ENCODE peak calls at places on chromosomes 11 and 22, in seven cellular contexts. D, M, Z, Y, H, X and O are unnamed samples.

GRCh38 chr11:96707273-96707672 is 317.5 kb downstream of the JRKL start:
- DNase-seq in H (no peak), Z (no peak), M (no peak), D (no peak), X (no peak), Y (no peak), O (no peak)

GRCh38 chr22:41216984-41217383 is 11.9 kb downstream of the L3MBTL2 start:
- DNase-seq in X (no peak), M (no peak), H (no peak), Y (no peak), Z (no peak), D (no peak), O (no peak)

GRCh38 chr11:86011175-86011574 is 57.7 kb downstream of the PICALM start:
- DNase-seq in Z (no peak), X (no peak), Y (no peak), H (no peak), M (no peak), D (no peak), O (no peak)

GRCh38 chr11:119108151-119108856 is 1.2 kb downstream of the C2CD2L start:
- DNase-seq in D (no peak), Y (no peak), Z (no peak), M (no peak), X (peak; percentile 72), H (peak; percentile 85), O (no peak)

GRCh38 chr11:45927332-45927683 is 4.9 kb downstream of the LARGE2 start:
- DNase-seq in Y (no peak), H (peak; percentile 78), X (no peak), D (peak; percentile 10), Z (no peak), M (no peak), O (peak; percentile 71)

GRCh38 chr22:25403752-25404471 is 160.6 kb upstream of the GRK3 start:
- DNase-seq in M (no peak), Y (no peak), X (no peak), H (no peak), Z (peak; percentile 29), D (no peak), O (no peak)

GRCh38 chr11:124896071-124896750 is 1.5 kb downstream of the ROBO4 start:
- DNase-seq in M (no peak), D (no peak), Y (no peak), X (no peak), H (no peak), Z (no peak), O (no peak)

GRCh38 chr11:2366271-2366670 is 10.8 kb upstream of the CD81 start:
- DNase-seq in H (no peak), Z (no peak), M (no peak), Y (peak; percentile 45), D (no peak), X (no peak), O (no peak)

GRCh38 chr11:128694618-128695481 is 978 bp downstream of the FLI1 start:
- DNase-seq in Y (peak; percentile 64), Z (no peak), D (no peak), H (peak; percentile 95), M (no peak), X (peak; percentile 34), O (no peak)

GRCh38 chr11:72328366-72329224 is 84.6 kb upstream of the PHOX2A start:
- DNase-seq in D (no peak), Z (peak; percentile 5), M (no peak), X (no peak), Y (no peak), H (no peak), O (no peak)

GRCh38 chr11:120931057-120931779 is 92.7 kb upstream of the TBCEL start:
- DNase-seq in Z (peak; percentile 6), D (no peak), H (no peak), X (peak; percentile 21), M (no peak), Y (no peak), O (no peak)

GRCh38 chr22:41876675-41877074 is 38.2 kb downstream of the SHISA8 start:
- DNase-seq in H (no peak), M (no peak), X (no peak), D (no peak), Y (no peak), Z (no peak), O (no peak)

GRCh38 chr22:46525681-46526483 is 11.5 kb downstream of the CELSR1 start:
- DNase-seq in H (no peak), D (no peak), Z (no peak), M (no peak), X (no peak), Y (no peak), O (no peak)

GRCh38 chr11:76768091-76769047 is 14.8 kb upstream of the TSKU start:
- DNase-seq in Z (no peak), D (peak; percentile 59), Y (peak; percentile 77), M (no peak), H (peak; percentile 86), X (peak; percentile 72), O (no peak)

GRCh38 chr11:4839851-4840549 is 9.0 kb downstream of the OR51S1 start:
- DNase-seq in D (no peak), M (no peak), Z (no peak), H (no peak), Y (no peak), X (no peak), O (no peak)

GRCh38 chr11:113148652-113149051 is 165.7 kb upstream of the TTC12 start:
- DNase-seq in M (no peak), D (no peak), Y (no peak), H (no peak), Z (no peak), X (no peak), O (no peak)

GRCh38 chr22:33906954-33907353 is 13.3 kb downstream of the LARGE1 start:
- DNase-seq in X (no peak), M (no peak), H (no peak), Z (no peak), Y (no peak), D (no peak), O (no peak)

GRCh38 chr11:69662806-69663205 is 12.3 kb downstream of the LTO1 start:
- DNase-seq in H (peak; percentile 58), Y (peak; percentile 14), X (no peak), D (no peak), M (no peak), Z (no peak), O (no peak)

GRCh38 chr11:69664103-69664775 is 10.9 kb downstream of the LTO1 start:
- DNase-seq in H (peak; percentile 68), X (no peak), Y (peak; percentile 28), M (no peak), D (no peak), Z (no peak), O (no peak)

GRCh38 chr11:69661413-69661715 is 13.8 kb downstream of the LTO1 start:
- DNase-seq in Y (peak; percentile 15), D (no peak), H (no peak), Z (no peak), M (no peak), X (no peak), O (no peak)

GRCh38 chr11:69663326-69663725 is 11.8 kb downstream of the LTO1 start:
- DNase-seq in Y (peak; percentile 21), X (no peak), Z (no peak), M (no peak), H (peak; percentile 38), D (no peak), O (no peak)

DNA sequence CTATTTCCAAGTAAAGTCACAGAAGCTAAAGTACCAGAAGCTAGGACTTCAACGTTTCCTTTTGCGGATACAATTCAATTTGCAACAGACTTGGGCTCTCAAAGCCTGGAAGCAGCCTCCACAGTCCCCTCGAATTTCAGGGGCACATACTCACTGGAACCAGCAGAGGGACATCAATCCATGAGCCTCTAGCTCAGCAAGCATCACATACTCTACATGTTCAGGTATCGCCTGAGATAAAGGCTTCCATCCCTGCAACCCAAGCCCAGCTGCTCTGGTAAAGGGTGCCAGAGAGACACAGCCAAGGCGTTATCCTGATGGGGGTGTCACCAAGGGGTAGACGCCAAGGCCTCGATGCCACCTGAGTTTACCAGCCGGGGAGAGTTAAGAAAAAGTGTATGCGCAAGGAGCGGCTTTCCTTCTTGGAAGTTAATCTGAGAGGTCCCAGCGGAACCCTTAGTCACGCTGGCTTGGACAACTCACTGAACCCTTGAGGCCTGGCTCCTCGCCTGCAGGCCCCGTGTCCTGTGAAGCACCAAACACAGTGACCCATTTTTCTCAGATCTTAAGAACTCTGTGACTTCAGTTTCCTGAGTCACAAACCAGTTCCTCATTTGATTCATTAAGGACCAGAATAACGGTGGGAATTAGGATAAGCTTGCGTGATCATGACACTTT is 13.0 kb downstream of the LTO1 start:
- DNase-seq in M (no peak), D (no peak), Y (peak; percentile 66), Z (no peak), H (peak; percentile 35), X (no peak), O (no peak)
- TF ChIP-seq CTCF in M (no peak), D (no peak), Y (no peak), Z (no peak), H (no peak), X (no peak), O (no peak)

DNA sequence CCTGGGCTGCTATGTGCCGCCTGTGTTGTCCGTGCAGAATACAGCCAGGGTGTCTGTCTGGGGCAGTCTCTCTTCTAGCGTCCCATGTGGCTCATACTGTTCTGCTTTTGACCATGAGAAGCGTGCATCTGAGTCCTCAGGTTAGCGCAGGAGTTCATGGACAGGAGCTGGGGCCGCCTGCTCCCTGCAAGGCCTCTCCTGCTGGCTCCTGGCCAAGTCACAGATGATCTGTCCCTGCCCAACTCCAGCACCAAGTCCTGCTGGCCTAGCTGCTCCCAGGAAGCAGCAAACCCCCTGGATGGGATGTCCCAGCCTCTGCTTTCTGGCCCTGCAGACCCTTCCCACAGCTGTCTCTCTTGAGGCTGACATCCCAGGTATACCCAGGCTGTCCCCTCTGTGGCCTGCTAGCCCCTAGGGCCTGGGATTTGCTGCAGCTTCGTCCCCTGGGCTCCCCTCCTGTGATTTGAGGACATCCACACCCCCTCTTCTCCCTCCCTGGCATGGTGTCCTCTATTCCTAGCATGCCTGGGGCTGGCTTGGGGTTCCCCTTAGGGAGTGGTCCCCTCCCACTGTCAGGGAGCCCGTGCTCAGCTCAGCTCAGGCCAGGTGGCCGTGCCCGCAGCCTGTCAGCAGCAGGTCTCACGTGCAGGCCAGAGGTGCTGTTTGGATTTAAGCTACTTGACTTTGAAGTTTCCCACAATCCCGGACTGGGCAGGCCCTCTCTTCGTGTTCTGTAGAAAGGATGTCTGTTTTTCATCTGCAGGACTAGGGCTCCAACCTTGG is 17.8 kb downstream of the PRR5 start:
- DNase-seq in Z (no peak), Y (no peak), H (no peak), D (peak; percentile 40), X (no peak), M (no peak), O (no peak)
- H3K27ac ChIP-seq in Z (no peak overlapping the region), Y (no peak overlapping the region), H (peak overlapping the region; percentile 80), D (no peak overlapping the region), X (no peak overlapping the region), M (no peak overlapping the region), O (no peak overlapping the region)

GRCh38 chr11:59144579-59145345 is 2.1 kb downstream of the FAM111A start:
- DNase-seq in M (peak; percentile 33), D (peak; percentile 70), Z (peak; percentile 89), Y (peak; percentile 85), H (peak; percentile 92), X (peak; percentile 95), O (peak; percentile 86)
- TF ChIP-seq CTCF in M (no peak), D (no peak), Z (no peak), Y (no peak), H (no peak), X (peak; percentile 49), O (no peak)

DNA sequence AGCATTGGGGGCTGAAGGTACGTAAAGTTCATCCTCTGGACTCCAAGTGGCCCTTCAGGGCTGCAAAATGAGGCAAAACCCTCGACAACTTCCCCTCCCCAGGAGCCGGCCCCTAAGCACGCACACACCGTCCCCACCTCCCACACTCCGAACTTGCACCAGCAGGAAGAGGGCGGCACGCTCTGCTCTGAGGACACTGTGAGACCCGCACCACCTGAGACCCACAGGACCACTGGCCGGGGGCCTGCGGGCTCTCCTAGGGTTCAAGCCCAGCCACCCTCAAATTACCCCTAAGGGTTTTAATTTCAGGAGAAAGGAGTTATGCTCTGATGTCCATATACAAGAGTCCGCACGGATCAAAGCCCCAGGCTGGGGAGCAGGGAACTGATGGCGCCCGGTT is 49.7 kb upstream of the BID start:
- DNase-seq in Y (no peak), Z (no peak), D (no peak), M (no peak), X (no peak), H (no peak), O (no peak)
- H3K27ac ChIP-seq in Y (no peak overlapping the region), Z (no peak overlapping the region), D (peak overlapping the region; percentile 58), M (no peak overlapping the region), X (no peak overlapping the region), H (no peak overlapping the region), O (no peak overlapping the region)